ENCODE peak calls at places on chromosomes 13 and 19, in five cellular contexts. F is WERI-Rb-1, W is body of pancreas, K is endodermal cell, G is fibroblast of lung. T is an unnamed sample.

GRCh38 chr13:31765441-31765840 is 26.1 kb downstream of the RXFP2 start:
- DNase-seq in F (no peak), W (no peak), K (no peak), G (peak; percentile 61), T (peak; percentile 26)

GRCh38 chr19:8206147-8207087 is 2.8 kb upstream of the CERS4 start:
- DNase-seq in F (no peak), W (peak; percentile 86), K (peak; percentile 71), G (no peak), T (peak; percentile 70)

GRCh38 chr19:31378404-31378803 is 29.2 kb upstream of the TSHZ3 start:
- DNase-seq in F (no peak), W (peak; percentile 46), K (no peak), G (peak; percentile 97), T (no peak)

GRCh38 chr19:31066385-31066784 is 282.9 kb downstream of the TSHZ3 start:
- DNase-seq in F (no peak), W (peak; percentile 2), K (no peak), G (peak; percentile 65), T (peak; percentile 30)

GRCh38 chr13:110705356-110705825 is 525 bp downstream of the CARS2 start:
- DNase-seq in F (no peak), W (no peak), K (no peak), G (peak; percentile 5), T (no peak)

GRCh38 chr13:26600345-26600761 is 42.9 kb downstream of the WASF3 start:
- DNase-seq in F (peak; percentile 38), W (peak; percentile 7), K (no peak), G (no peak), T (no peak)

GRCh38 chr13:109567315-109567714 is 219.1 kb downstream of the IRS2 start:
- DNase-seq in F (no peak), W (no peak), K (no peak), G (peak; percentile 22), T (no peak)

GRCh38 chr13:23960566-23961156 is 63.4 kb upstream of the C1QTNF9B start:
- DNase-seq in F (peak; percentile 75), W (peak; percentile 38), K (peak; percentile 65), G (peak; percentile 63), T (no peak)

GRCh38 chr19:36041831-36042230 is 9.2 kb upstream of the CLIP3 start:
- DNase-seq in F (no peak), W (peak; percentile 53), K (no peak), G (peak; percentile 79), T (peak; percentile 47)

GRCh38 chr13:87147076-87147475 is 524.1 kb upstream of the SLITRK5 start:
- DNase-seq in F (no peak), W (no peak), K (no peak), G (peak; percentile 62), T (no peak)

GRCh38 chr19:55041627-55042343 is 3.7 kb upstream of the GP6 start:
- DNase-seq in F (no peak), W (no peak), K (no peak), G (no peak), T (no peak)

GRCh38 chr19:12034610-12035009 is 869 bp downstream of the ZNF433 start:
- DNase-seq in F (peak; percentile 12), W (peak; percentile 6), K (no peak), G (peak; percentile 19), T (peak; percentile 41)

GRCh38 chr13:43567608-43568007 is 219.2 kb downstream of the ENOX1 start:
- DNase-seq in F (no peak), W (no peak), K (no peak), G (peak; percentile 52), T (no peak)

GRCh38 chr19:47745010-47745901 is at the start of gene NOP53:
- DNase-seq in F (peak; percentile 96), W (peak; percentile 98), K (peak; percentile 99), G (peak; percentile 97), T (peak; percentile 96)

GRCh38 chr13:112807653-112808376 is 118.0 kb downstream of the ATP11A start:
- DNase-seq in F (no peak), W (no peak), K (no peak), G (no peak), T (no peak)

GRCh38 chr19:11261431-11261901 is 858 bp downstream of the DOCK6 start:
- DNase-seq in F (peak; percentile 38), W (no peak), K (peak; percentile 69), G (no peak), T (no peak)

GRCh38 chr13:23754506-23754905 is 134.7 kb downstream of the MIPEP start:
- DNase-seq in F (no peak), W (no peak), K (no peak), G (no peak), T (no peak)

GRCh38 chr13:39311619-39312018 is 273.4 kb downstream of the NHLRC3 start:
- DNase-seq in F (no peak), W (no peak), K (no peak), G (peak; percentile 20), T (no peak)

GRCh38 chr19:18029617-18030338 is 21.8 kb downstream of the ARRDC2 start:
- DNase-seq in F (no peak), W (peak; percentile 64), K (no peak), G (no peak), T (no peak)

GRCh38 chr19:7138402-7138801 is 68.9 kb downstream of the ZNF557 start:
- DNase-seq in F (no peak), W (no peak), K (no peak), G (no peak), T (no peak)

GRCh38 chr13:42318570-42318969 is 46.6 kb downstream of the AKAP11 start:
- DNase-seq in F (no peak), W (no peak), K (no peak), G (no peak), T (no peak)
- H3K4me3 ChIP-seq in F (no peak overlapping the region), W (no peak overlapping the region), K (no peak overlapping the region), G (no peak overlapping the region), T (no peak overlapping the region)

GRCh38 chr19:9849786-9850185 is 14.7 kb downstream of the PIN1 start:
- DNase-seq in F (peak; percentile 33), W (no peak), K (no peak), G (no peak), T (no peak)

GRCh38 chr19:9850235-9850959 is 15.3 kb downstream of the PIN1 start:
- DNase-seq in F (peak; percentile 91), W (peak; percentile 51), K (no peak), G (no peak), T (no peak)

GRCh38 chr19:9847087-9847671 is 12.1 kb downstream of the PIN1 start:
- DNase-seq in F (peak; percentile 74), W (peak; percentile 58), K (peak; percentile 91), G (peak; percentile 95), T (no peak)

GRCh38 chr19:9848761-9849160 is 13.6 kb downstream of the PIN1 start:
- DNase-seq in F (peak; percentile 76), W (peak; percentile 43), K (no peak), G (no peak), T (no peak)

DNA sequence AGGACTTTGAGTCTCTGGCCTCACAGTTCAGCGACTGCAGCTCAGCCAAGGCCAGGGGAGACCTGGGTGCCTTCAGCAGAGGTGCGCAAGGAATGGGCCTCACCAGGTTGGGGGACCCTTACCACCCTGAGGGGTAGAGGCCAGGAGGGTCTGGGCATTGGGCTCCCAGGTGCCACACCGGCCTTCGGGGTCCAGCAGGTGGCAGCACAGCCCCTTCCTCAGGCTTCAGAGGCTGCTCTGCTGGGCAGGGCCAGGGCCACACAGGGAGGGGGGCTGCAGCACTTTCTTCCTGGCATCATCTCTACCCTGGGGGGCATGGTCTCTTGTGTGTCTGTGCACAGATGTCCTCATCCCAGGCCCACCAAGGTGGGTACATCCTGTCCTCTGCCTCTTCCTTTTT is 12.9 kb downstream of the PIN1 start:
- DNase-seq in F (peak; percentile 71), W (no peak), K (peak; percentile 86), G (no peak), T (no peak)
- TF ChIP-seq CTCF in F (peak; percentile 91), W (no peak), K (peak; percentile 82), G (peak; percentile 19), T (no peak)

GRCh38 chr19:56594446-56594782 is 688 bp upstream of the ZNF71 start:
- DNase-seq in F (no peak), W (no peak), K (no peak), G (no peak), T (no peak)
- H3K4me3 ChIP-seq in F (no peak overlapping the region), W (no peak overlapping the region), K (peak overlapping the region; percentile 91), G (no peak overlapping the region), T (no peak overlapping the region)

GRCh38 chr13:67977081-67977480 is 746.9 kb upstream of the PCDH9 start:
- DNase-seq in F (no peak), W (no peak), K (no peak), G (peak; percentile 47), T (no peak)
- TF ChIP-seq CTCF in F (no peak), W (no peak), K (no peak), G (no peak), T (no peak)

GRCh38 chr13:99984463-99985242 is 3.1 kb downstream of the ZIC2 start:
- DNase-seq in F (peak; percentile 44), W (no peak), K (peak; percentile 73), G (no peak), T (no peak)

GRCh38 chr13:99984134-99984462 is 2.5 kb downstream of the ZIC2 start:
- DNase-seq in F (no peak), W (no peak), K (no peak), G (no peak), T (no peak)

GRCh38 chr13:99982741-99983400 is 1.3 kb downstream of the ZIC2 start:
- DNase-seq in F (peak; percentile 48), W (no peak), K (no peak), G (no peak), T (no peak)

GRCh38 chr13:99982021-99982740 is 597 bp downstream of the ZIC2 start:
- DNase-seq in F (peak; percentile 53), W (no peak), K (no peak), G (no peak), T (peak; percentile 34)

DNA sequence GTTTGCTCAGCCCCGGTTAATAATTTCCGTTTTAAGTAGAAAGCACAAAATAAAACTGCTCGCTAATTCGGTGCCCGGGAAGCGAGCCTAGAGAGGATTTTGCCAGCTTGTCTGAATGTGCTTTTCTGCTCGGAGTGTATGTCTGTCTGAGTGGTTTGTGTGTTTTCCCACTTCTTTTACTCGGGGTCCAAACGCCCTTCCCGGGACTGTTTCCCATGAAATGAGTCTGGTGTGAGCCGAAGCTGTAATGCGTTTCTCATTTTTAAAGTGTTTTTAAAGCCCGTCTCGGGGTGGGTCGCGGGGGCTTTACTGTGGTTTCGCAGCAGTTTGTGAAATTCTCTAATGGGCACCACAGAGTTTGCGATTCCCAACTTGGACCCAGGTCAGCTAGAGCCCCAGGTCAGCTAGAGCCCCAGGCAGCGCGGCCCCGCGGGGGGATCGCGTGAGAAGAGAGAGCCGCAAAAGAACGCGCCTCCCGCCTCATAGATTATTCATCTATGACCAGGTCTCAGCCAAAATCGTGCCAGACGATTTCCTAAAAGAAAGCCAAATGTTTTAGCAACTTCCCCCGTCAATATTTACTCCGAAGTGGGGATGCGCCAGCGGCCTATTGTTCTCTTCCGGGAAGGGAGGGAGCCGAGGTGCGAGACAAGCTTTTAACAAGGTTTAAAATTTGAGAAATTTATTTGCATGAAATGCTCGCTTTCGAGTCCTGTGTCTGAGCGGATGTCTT is 2.0 kb downstream of the ZIC2 start:
- DNase-seq in F (no peak), W (no peak), K (peak; percentile 84), G (no peak), T (no peak)
- H3K4me3 ChIP-seq in F (peak overlapping the region; percentile 74), W (no peak overlapping the region), K (peak overlapping the region; percentile 92), G (no peak overlapping the region), T (no peak overlapping the region)

GRCh38 chr13:100315522-100315921 is 226.6 kb downstream of the PCCA start:
- DNase-seq in F (no peak), W (no peak), K (no peak), G (no peak), T (no peak)

GRCh38 chr13:100314132-100314910 is 225.4 kb downstream of the PCCA start:
- DNase-seq in F (peak; percentile 30), W (no peak), K (no peak), G (no peak), T (no peak)
- TF ChIP-seq CTCF in F (no peak), W (no peak), K (no peak), G (no peak), T (no peak)

T was measured in thyroid gland.